ENCODE peak calls at places on chromosome 7, in nine cellular contexts. Q is dorsolateral prefrontal cortex; S is GM10248; Y is activated naive CD8-positive, alpha-beta T cell treated with anti-CD3 and anti-CD28 coated beads, Interleukin-2, amount 50 U/mL, for 24 hours; R is globus pallidus; F is lung microvascular endothelial cell; P is NCI-H1092 treated with DMSO at 0.1 percent for 48 hours; D is chondrocyte; I is T-helper 9 cell. O is an unnamed sample.

GRCh38 chr7:155899596-155899995 is 87.3 kb upstream of the SHH start:
- DNase-seq in F (no peak), I (no peak), P (no peak), R (no peak), Y (no peak), Q (no peak), S (no peak), D (peak), O (no peak)

GRCh38 chr7:129825005-129825553 is 127.7 kb downstream of the UBE2H start:
- DNase-seq in R (peak), I (peak), S (peak), F (peak), Q (peak), Y (peak), D (peak), P (peak), O (peak)

GRCh38 chr7:29987083-29987482 is 2.5 kb downstream of the SCRN1 start:
- DNase-seq in I (no peak), F (peak), R (no peak), D (no peak), P (no peak), S (peak), Y (no peak), Q (no peak), O (no peak)

GRCh38 chr7:107322015-107322414 is 147.8 kb upstream of the GPR22 start:
- DNase-seq in R (no peak), F (no peak), S (no peak), Q (no peak), P (no peak), I (no peak), Y (no peak), D (no peak), O (no peak)

GRCh38 chr7:12647364-12648219 is 39.8 kb upstream of the ARL4A start:
- DNase-seq in I (no peak), R (no peak), Y (no peak), D (no peak), F (peak), S (no peak), P (no peak), Q (no peak), O (no peak)

GRCh38 chr7:152076324-152076821 is 50.9 kb downstream of the GALNT11 start:
- DNase-seq in Y (peak), Q (no peak), D (no peak), F (peak), S (peak), R (peak), I (no peak), P (no peak), O (no peak)

GRCh38 chr7:140393756-140394306 is 4.5 kb downstream of the SLC37A3 start:
- DNase-seq in D (peak), R (no peak), Q (no peak), F (no peak), P (no peak), S (no peak), Y (no peak), I (no peak), O (no peak)

GRCh38 chr7:46525876-46526275 is 604.8 kb upstream of the IGFBP3 start:
- DNase-seq in Q (no peak), P (no peak), S (no peak), R (no peak), I (no peak), F (no peak), D (no peak), Y (no peak), O (no peak)

GRCh38 chr7:2724453-2725177 is 36.6 kb downstream of the AMZ1 start:
- DNase-seq in P (no peak), I (no peak), F (no peak), S (no peak), Y (no peak), R (no peak), Q (no peak), D (peak), O (no peak)

GRCh38 chr7:94414481-94414880 is 19.8 kb downstream of the COL1A2 start:
- DNase-seq in F (peak), S (no peak), Q (no peak), D (no peak), I (no peak), R (no peak), P (peak), Y (no peak), O (no peak)

GRCh38 chr7:4132221-4132620 is 549.9 kb upstream of the FOXK1 start:
- DNase-seq in Y (no peak), P (no peak), F (no peak), Q (no peak), S (no peak), R (no peak), D (peak), I (no peak), O (no peak)

GRCh38 chr7:27167916-27168264 is 2.6 kb upstream of the HOXA9 start:
- DNase-seq in I (no peak), P (no peak), Y (no peak), F (no peak), R (no peak), D (peak), Q (no peak), S (no peak), O (no peak)

GRCh38 chr7:147519062-147519461 is 1071.5 kb upstream of the C7orf33 start:
- DNase-seq in Y (no peak), D (no peak), Q (no peak), R (no peak), I (no peak), F (no peak), S (no peak), P (no peak), O (no peak)

GRCh38 chr7:50416509-50417299 is 33.4 kb downstream of the FIGNL1 start:
- DNase-seq in Y (no peak), S (peak), I (no peak), R (peak), Q (no peak), F (no peak), P (no peak), D (no peak), O (no peak)

GRCh38 chr7:1340031-1340430 is 107.4 kb downstream of the UNCX start:
- DNase-seq in F (no peak), P (no peak), D (peak), R (no peak), I (no peak), Y (no peak), Q (no peak), S (no peak), O (no peak)